ENCODE peak calls at places on chromosome 3, in five cellular contexts. One of them, this sample, is unnamed.

GRCh38 chr3:111726788-111727305 is 131.7 kb upstream of the ZBED2 start:
- DNase-seq in epithelial cell of esophagus: no peak
- DNase-seq in adrenal gland: no peak
- DNase-seq in uterus: no peak
- DNase-seq in HFF-Myc: no peak
- DNase-seq in this sample: no peak

GRCh38 chr3:152961323-152961722 is 126.4 kb downstream of the P2RY1 start:
- DNase-seq in HFF-Myc: no peak
- DNase-seq in adrenal gland: no peak
- DNase-seq in uterus: no peak
- DNase-seq in epithelial cell of esophagus: peak
- DNase-seq in this sample: peak

GRCh38 chr3:55362206-55362960 is 124.7 kb downstream of the WNT5A start:
- DNase-seq in epithelial cell of esophagus: peak
- DNase-seq in HFF-Myc: no peak
- DNase-seq in uterus: no peak
- DNase-seq in adrenal gland: no peak
- DNase-seq in this sample: no peak

GRCh38 chr3:59783468-59783988 is 733.7 kb upstream of the CFAP20DC start:
- DNase-seq in uterus: no peak
- DNase-seq in epithelial cell of esophagus: no peak
- DNase-seq in adrenal gland: no peak
- DNase-seq in HFF-Myc: no peak
- DNase-seq in this sample: no peak

GRCh38 chr3:78912217-78912616 is 855.6 kb downstream of the ROBO1 start:
- DNase-seq in epithelial cell of esophagus: no peak
- DNase-seq in adrenal gland: no peak
- DNase-seq in HFF-Myc: no peak
- DNase-seq in uterus: no peak
- DNase-seq in this sample: no peak

GRCh38 chr3:143134446-143134845 is 14.9 kb downstream of the CHST2 start:
- DNase-seq in epithelial cell of esophagus: no peak
- DNase-seq in HFF-Myc: no peak
- DNase-seq in adrenal gland: no peak
- DNase-seq in uterus: no peak
- DNase-seq in this sample: no peak

GRCh38 chr3:185439745-185440466 is 58.9 kb downstream of the TMEM41A start:
- DNase-seq in HFF-Myc: no peak
- DNase-seq in adrenal gland: no peak
- DNase-seq in uterus: no peak
- DNase-seq in epithelial cell of esophagus: no peak
- DNase-seq in this sample: no peak

GRCh38 chr3:182618981-182619591 is 174.2 kb upstream of the ATP11B start:
- DNase-seq in adrenal gland: no peak
- DNase-seq in epithelial cell of esophagus: peak
- DNase-seq in HFF-Myc: no peak
- DNase-seq in uterus: no peak
- DNase-seq in this sample: no peak

GRCh38 chr3:196989721-196990262 is 21.2 kb upstream of the PIGZ start:
- DNase-seq in adrenal gland: no peak
- DNase-seq in uterus: no peak
- DNase-seq in HFF-Myc: no peak
- DNase-seq in epithelial cell of esophagus: no peak
- DNase-seq in this sample: no peak

GRCh38 chr3:97823503-97824004 is 1.7 kb downstream of the CRYBG3 start:
- DNase-seq in epithelial cell of esophagus: no peak
- DNase-seq in adrenal gland: no peak
- DNase-seq in HFF-Myc: no peak
- DNase-seq in uterus: no peak
- DNase-seq in this sample: no peak

GRCh38 chr3:142962520-142963265 is 781 bp downstream of the PAQR9 start:
- DNase-seq in adrenal gland: no peak
- DNase-seq in HFF-Myc: no peak
- DNase-seq in epithelial cell of esophagus: no peak
- DNase-seq in uterus: no peak
- DNase-seq in this sample: no peak

GRCh38 chr3:36408146-36408545 is 27.8 kb downstream of the STAC start:
- DNase-seq in adrenal gland: no peak
- DNase-seq in epithelial cell of esophagus: no peak
- DNase-seq in uterus: no peak
- DNase-seq in HFF-Myc: no peak
- DNase-seq in this sample: no peak

GRCh38 chr3:12904951-12905315 is 63.6 kb upstream of the RPL32 start:
- DNase-seq in uterus: no peak
- DNase-seq in HFF-Myc: no peak
- DNase-seq in epithelial cell of esophagus: no peak
- DNase-seq in adrenal gland: no peak
- DNase-seq in this sample: no peak

GRCh38 chr3:47342156-47342555 is 38.7 kb upstream of the PTPN23 start:
- DNase-seq in uterus: no peak
- DNase-seq in HFF-Myc: no peak
- DNase-seq in epithelial cell of esophagus: no peak
- DNase-seq in adrenal gland: no peak
- DNase-seq in this sample: no peak

GRCh38 chr3:60096403-60096802 is 1046.6 kb upstream of the CFAP20DC start:
- DNase-seq in epithelial cell of esophagus: no peak
- DNase-seq in HFF-Myc: no peak
- DNase-seq in adrenal gland: no peak
- DNase-seq in uterus: no peak
- DNase-seq in this sample: no peak

GRCh38 chr3:101849714-101850326 is 506 bp downstream of the NFKBIZ start:
- DNase-seq in epithelial cell of esophagus: no peak
- DNase-seq in adrenal gland: peak
- DNase-seq in HFF-Myc: no peak
- DNase-seq in uterus: peak
- DNase-seq in this sample: no peak

GRCh38 chr3:126962756-126963155 is 20.2 kb upstream of the PLXNA1 start:
- DNase-seq in adrenal gland: no peak
- DNase-seq in epithelial cell of esophagus: no peak
- DNase-seq in HFF-Myc: no peak
- DNase-seq in uterus: no peak
- DNase-seq in this sample: no peak

GRCh38 chr3:139518296-139518695 is 21.2 kb downstream of the RBP1 start:
- DNase-seq in adrenal gland: no peak
- DNase-seq in HFF-Myc: no peak
- DNase-seq in epithelial cell of esophagus: no peak
- DNase-seq in uterus: no peak
- DNase-seq in this sample: no peak

GRCh38 chr3:264394-265156 is 68.0 kb downstream of the CHL1 start:
- DNase-seq in uterus: no peak
- DNase-seq in adrenal gland: no peak
- DNase-seq in HFF-Myc: no peak
- DNase-seq in epithelial cell of esophagus: peak
- DNase-seq in this sample: no peak

GRCh38 chr3:123884258-123884831 is at the start of gene MYLK:
- DNase-seq in uterus: peak
- DNase-seq in HFF-Myc: peak
- DNase-seq in epithelial cell of esophagus: peak
- DNase-seq in adrenal gland: peak
- DNase-seq in this sample: no peak

GRCh38 chr3:69914395-69914794 is 85.1 kb upstream of the SAMMSON start:
- DNase-seq in uterus: no peak
- DNase-seq in HFF-Myc: no peak
- DNase-seq in adrenal gland: no peak
- DNase-seq in epithelial cell of esophagus: peak
- DNase-seq in this sample: no peak

GRCh38 chr3:120177907-120178306 is 83.7 kb upstream of the GSK3B start:
- DNase-seq in uterus: no peak
- DNase-seq in adrenal gland: no peak
- DNase-seq in HFF-Myc: no peak
- DNase-seq in epithelial cell of esophagus: no peak
- DNase-seq in this sample: no peak

GRCh38 chr3:41683666-41684350 is 278.1 kb downstream of the ULK4 start:
- DNase-seq in HFF-Myc: no peak
- DNase-seq in uterus: no peak
- DNase-seq in adrenal gland: no peak
- DNase-seq in epithelial cell of esophagus: peak
- DNase-seq in this sample: no peak

GRCh38 chr3:110420158-110420641 is 651.4 kb upstream of the NECTIN3 start:
- DNase-seq in adrenal gland: no peak
- DNase-seq in uterus: no peak
- DNase-seq in HFF-Myc: peak
- DNase-seq in epithelial cell of esophagus: peak
- DNase-seq in this sample: no peak

DNA sequence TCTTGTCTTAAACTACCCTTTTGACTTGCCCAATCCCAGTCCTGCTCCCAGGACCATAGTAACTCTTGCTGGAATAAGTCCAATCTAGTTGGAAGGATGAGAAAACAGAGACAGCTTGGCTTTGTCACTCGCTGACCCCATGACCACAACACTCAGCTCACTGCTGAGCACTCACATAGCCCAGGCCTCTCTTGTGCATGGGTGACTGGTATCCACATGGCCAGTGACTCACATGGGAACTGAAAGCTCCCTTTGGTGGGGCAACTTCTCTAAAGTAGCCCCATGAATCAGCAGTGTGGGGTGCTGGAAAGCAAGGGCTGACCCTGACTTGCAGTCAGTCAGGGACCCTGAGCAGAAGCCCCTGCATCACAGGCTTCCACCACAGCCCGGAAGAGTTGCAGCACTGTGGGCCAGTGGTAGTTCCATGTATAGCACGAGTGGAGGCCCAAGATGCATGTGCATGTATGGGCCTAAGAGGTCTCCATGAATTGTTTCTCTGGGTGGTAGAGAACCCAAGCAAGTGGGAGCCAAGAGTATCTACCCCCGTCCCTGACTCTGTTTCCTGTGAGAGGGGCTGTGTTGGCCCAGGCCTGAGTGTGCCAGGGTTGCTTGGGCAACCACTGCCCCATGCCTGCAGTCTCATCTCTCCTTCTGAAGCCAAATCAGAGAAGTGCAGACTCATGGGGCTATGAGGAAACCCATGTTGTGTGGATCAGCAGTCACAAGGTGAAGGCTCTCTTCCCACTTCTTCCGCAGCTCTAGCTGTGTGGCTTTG is 62.1 kb upstream of the XCR1 start:
- DNase-seq in HFF-Myc: no peak
- DNase-seq in adrenal gland: peak
- DNase-seq in epithelial cell of esophagus: peak
- DNase-seq in uterus: no peak
- DNase-seq in this sample: peak
- TF ChIP-seq CTCF in HFF-Myc: no peak
- TF ChIP-seq CTCF in adrenal gland: no peak
- TF ChIP-seq CTCF in epithelial cell of esophagus: no peak
- TF ChIP-seq CTCF in uterus: no peak
- TF ChIP-seq CTCF in this sample: no peak

GRCh38 chr3:189184566-189184965 is 12.8 kb downstream of the TPRG1 start:
- DNase-seq in adrenal gland: no peak
- DNase-seq in epithelial cell of esophagus: no peak
- DNase-seq in uterus: no peak
- DNase-seq in HFF-Myc: no peak
- DNase-seq in this sample: no peak
- H3K4me3 ChIP-seq in adrenal gland: no peak
- H3K4me3 ChIP-seq in epithelial cell of esophagus: no peak
- H3K4me3 ChIP-seq in uterus: no peak
- H3K4me3 ChIP-seq in HFF-Myc: no peak
- H3K4me3 ChIP-seq in this sample: no peak

GRCh38 chr3:10744098-10744465 is 71.9 kb upstream of the SLC6A11 start:
- DNase-seq in adrenal gland: no peak
- DNase-seq in epithelial cell of esophagus: peak
- DNase-seq in uterus: no peak
- DNase-seq in HFF-Myc: no peak
- DNase-seq in this sample: no peak

GRCh38 chr3:10742031-10742671 is 73.9 kb upstream of the SLC6A11 start:
- DNase-seq in HFF-Myc: no peak
- DNase-seq in adrenal gland: no peak
- DNase-seq in uterus: no peak
- DNase-seq in epithelial cell of esophagus: no peak
- DNase-seq in this sample: no peak

GRCh38 chr3:10738688-10739372 is 77.2 kb upstream of the SLC6A11 start:
- DNase-seq in adrenal gland: peak
- DNase-seq in uterus: peak
- DNase-seq in epithelial cell of esophagus: peak
- DNase-seq in HFF-Myc: peak
- DNase-seq in this sample: peak

GRCh38 chr3:10743366-10744097 is 72.5 kb upstream of the SLC6A11 start:
- DNase-seq in HFF-Myc: no peak
- DNase-seq in epithelial cell of esophagus: no peak
- DNase-seq in adrenal gland: no peak
- DNase-seq in uterus: no peak
- DNase-seq in this sample: no peak

GRCh38 chr3:10740954-10741353 is 75.1 kb upstream of the SLC6A11 start:
- DNase-seq in HFF-Myc: no peak
- DNase-seq in uterus: no peak
- DNase-seq in adrenal gland: no peak
- DNase-seq in epithelial cell of esophagus: no peak
- DNase-seq in this sample: no peak
- TF ChIP-seq CTCF in HFF-Myc: no peak
- TF ChIP-seq CTCF in uterus: no peak
- TF ChIP-seq CTCF in adrenal gland: no peak
- TF ChIP-seq CTCF in epithelial cell of esophagus: no peak
- TF ChIP-seq CTCF in this sample: no peak

GRCh38 chr3:5198986-5199731 is 11.7 kb downstream of the EDEM1 start:
- DNase-seq in adrenal gland: no peak
- DNase-seq in epithelial cell of esophagus: no peak
- DNase-seq in uterus: no peak
- DNase-seq in HFF-Myc: no peak
- DNase-seq in this sample: peak

GRCh38 chr3:5198313-5198677 is 10.8 kb downstream of the EDEM1 start:
- DNase-seq in HFF-Myc: no peak
- DNase-seq in epithelial cell of esophagus: peak
- DNase-seq in adrenal gland: no peak
- DNase-seq in uterus: no peak
- DNase-seq in this sample: no peak

GRCh38 chr3:5195605-5196004 is 8.1 kb downstream of the EDEM1 start:
- DNase-seq in HFF-Myc: no peak
- DNase-seq in epithelial cell of esophagus: peak
- DNase-seq in uterus: no peak
- DNase-seq in adrenal gland: no peak
- DNase-seq in this sample: no peak

GRCh38 chr3:5197022-5197421 is 9.5 kb downstream of the EDEM1 start:
- DNase-seq in adrenal gland: no peak
- DNase-seq in uterus: no peak
- DNase-seq in HFF-Myc: no peak
- DNase-seq in epithelial cell of esophagus: peak
- DNase-seq in this sample: no peak

DNA sequence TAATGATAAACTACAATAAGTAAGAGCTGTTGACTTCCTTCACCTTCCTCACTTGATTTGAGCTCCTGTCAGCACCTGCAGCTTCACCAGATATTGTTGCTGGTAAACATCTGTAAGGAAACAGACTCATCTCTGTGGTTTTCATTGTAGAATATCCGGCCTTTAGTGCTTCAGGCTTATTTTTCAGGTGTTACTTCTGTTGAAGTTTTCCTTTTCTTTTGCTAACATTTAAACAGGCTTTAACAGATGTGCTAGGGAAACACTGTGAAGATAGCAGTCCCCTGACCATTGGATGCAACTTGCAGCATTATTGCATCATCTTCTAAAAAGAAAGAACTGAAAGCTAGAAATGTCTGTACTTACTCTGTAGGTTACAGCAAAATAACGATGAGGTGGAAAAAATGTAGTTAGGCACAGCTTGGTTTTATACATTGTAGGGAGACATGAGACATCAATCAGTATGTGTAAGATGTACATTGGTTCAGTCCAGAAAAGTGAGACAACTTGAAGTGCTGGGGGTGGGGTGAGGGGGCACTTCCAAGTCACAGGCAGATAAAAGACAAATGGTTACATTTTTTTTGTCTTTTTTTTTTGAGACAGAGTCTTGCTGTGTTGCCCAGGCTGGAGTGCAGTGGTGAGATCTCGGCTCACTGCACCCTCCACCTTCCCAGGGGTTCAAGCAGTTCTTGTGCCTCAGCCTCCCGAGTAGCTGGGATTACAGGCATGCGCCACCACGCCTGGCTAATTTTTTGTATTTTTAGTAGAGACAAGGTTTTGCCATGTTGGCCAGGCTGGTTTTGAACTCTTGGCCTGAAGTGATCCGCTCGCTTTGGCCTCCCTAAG is 10.2 kb downstream of the EDEM1 start:
- DNase-seq in HFF-Myc: no peak
- DNase-seq in uterus: no peak
- DNase-seq in adrenal gland: no peak
- DNase-seq in epithelial cell of esophagus: peak
- DNase-seq in this sample: peak
- H3K4me3 ChIP-seq in HFF-Myc: no peak
- H3K4me3 ChIP-seq in uterus: no peak
- H3K4me3 ChIP-seq in adrenal gland: no peak
- H3K4me3 ChIP-seq in epithelial cell of esophagus: peak
- H3K4me3 ChIP-seq in this sample: peak

This sample was measured in GM12864.